ENCODE peak calls at places on chromosomes 5 and 9, in nine cellular contexts. One of them, this sample, is unnamed. For H3K4me1, the result is how much of the 10 kb centered on the place peaks cover.

GRCh38 chr5:95823738-95824609 is 1.4 kb upstream of the GLRX start:
- DNase-seq in A549: peak
- DNase-seq in tibial nerve: peak
- DNase-seq in body of pancreas: peak
- DNase-seq in Peyer's patch: peak
- DNase-seq in PC-9: peak
- DNase-seq in stomach: peak
- DNase-seq in fibroblast of lung: peak
- DNase-seq in GM23338: peak
- DNase-seq in this sample: peak

GRCh38 chr5:30991462-30991861 is 202.0 kb upstream of the CDH6 start:
- DNase-seq in Peyer's patch: no peak
- DNase-seq in PC-9: no peak
- DNase-seq in A549: no peak
- DNase-seq in stomach: no peak
- DNase-seq in GM23338: no peak
- DNase-seq in fibroblast of lung: no peak
- DNase-seq in body of pancreas: no peak
- DNase-seq in tibial nerve: no peak
- DNase-seq in this sample: no peak

GRCh38 chr5:54867310-54867944 is 118.0 kb downstream of the ESM1 start:
- DNase-seq in fibroblast of lung: peak
- DNase-seq in GM23338: peak
- DNase-seq in Peyer's patch: no peak
- DNase-seq in body of pancreas: no peak
- DNase-seq in stomach: no peak
- DNase-seq in PC-9: peak
- DNase-seq in A549: peak
- DNase-seq in tibial nerve: no peak
- DNase-seq in this sample: no peak

GRCh38 chr5:31232273-31232888 is 38.9 kb downstream of the CDH6 start:
- DNase-seq in GM23338: peak
- DNase-seq in PC-9: no peak
- DNase-seq in Peyer's patch: no peak
- DNase-seq in fibroblast of lung: peak
- DNase-seq in tibial nerve: no peak
- DNase-seq in A549: peak
- DNase-seq in stomach: no peak
- DNase-seq in body of pancreas: peak
- DNase-seq in this sample: no peak

GRCh38 chr9:79592736-79593493 is 21.1 kb downstream of the TLE4 start:
- DNase-seq in Peyer's patch: no peak
- DNase-seq in body of pancreas: no peak
- DNase-seq in tibial nerve: no peak
- DNase-seq in PC-9: no peak
- DNase-seq in fibroblast of lung: no peak
- DNase-seq in stomach: no peak
- DNase-seq in A549: no peak
- DNase-seq in GM23338: no peak
- DNase-seq in this sample: no peak

GRCh38 chr9:109349431-109349846 is 28.6 kb upstream of the EPB41L4B start:
- DNase-seq in Peyer's patch: no peak
- DNase-seq in A549: peak
- DNase-seq in fibroblast of lung: peak
- DNase-seq in stomach: no peak
- DNase-seq in tibial nerve: peak
- DNase-seq in body of pancreas: peak
- DNase-seq in PC-9: peak
- DNase-seq in GM23338: no peak
- DNase-seq in this sample: no peak

GRCh38 chr9:14314929-14315753 is 1.2 kb upstream of the NFIB start:
- DNase-seq in GM23338: peak
- DNase-seq in Peyer's patch: peak
- DNase-seq in A549: peak
- DNase-seq in stomach: peak
- DNase-seq in fibroblast of lung: peak
- DNase-seq in body of pancreas: peak
- DNase-seq in tibial nerve: peak
- DNase-seq in PC-9: peak
- DNase-seq in this sample: peak

GRCh38 chr5:79612667-79613190 is 488 bp downstream of the TENT2 start:
- DNase-seq in tibial nerve: no peak
- DNase-seq in GM23338: peak
- DNase-seq in body of pancreas: no peak
- DNase-seq in stomach: no peak
- DNase-seq in fibroblast of lung: no peak
- DNase-seq in PC-9: no peak
- DNase-seq in A549: no peak
- DNase-seq in Peyer's patch: no peak
- DNase-seq in this sample: no peak

GRCh38 chr5:91352831-91353695 is 30.1 kb downstream of the ARRDC3 start:
- DNase-seq in Peyer's patch: no peak
- DNase-seq in body of pancreas: no peak
- DNase-seq in GM23338: no peak
- DNase-seq in stomach: no peak
- DNase-seq in PC-9: no peak
- DNase-seq in fibroblast of lung: no peak
- DNase-seq in tibial nerve: no peak
- DNase-seq in A549: no peak
- DNase-seq in this sample: no peak

GRCh38 chr5:39876146-39876545 is 451.4 kb upstream of the DAB2 start:
- DNase-seq in tibial nerve: no peak
- DNase-seq in fibroblast of lung: no peak
- DNase-seq in Peyer's patch: no peak
- DNase-seq in stomach: no peak
- DNase-seq in A549: no peak
- DNase-seq in GM23338: no peak
- DNase-seq in PC-9: no peak
- DNase-seq in body of pancreas: no peak
- DNase-seq in this sample: no peak

GRCh38 chr5:142697846-142698245 is 12.0 kb upstream of the FGF1 start:
- DNase-seq in Peyer's patch: no peak
- DNase-seq in PC-9: no peak
- DNase-seq in fibroblast of lung: peak
- DNase-seq in GM23338: no peak
- DNase-seq in A549: no peak
- DNase-seq in tibial nerve: no peak
- DNase-seq in body of pancreas: peak
- DNase-seq in stomach: no peak
- DNase-seq in this sample: no peak

GRCh38 chr5:142697356-142697807 is 11.5 kb upstream of the FGF1 start:
- DNase-seq in fibroblast of lung: peak
- DNase-seq in A549: no peak
- DNase-seq in stomach: no peak
- DNase-seq in GM23338: no peak
- DNase-seq in tibial nerve: no peak
- DNase-seq in PC-9: no peak
- DNase-seq in body of pancreas: no peak
- DNase-seq in Peyer's patch: no peak
- DNase-seq in this sample: no peak

GRCh38 chr5:142699105-142699720 is 13.3 kb upstream of the FGF1 start:
- DNase-seq in Peyer's patch: peak
- DNase-seq in tibial nerve: peak
- DNase-seq in stomach: peak
- DNase-seq in body of pancreas: peak
- DNase-seq in A549: peak
- DNase-seq in fibroblast of lung: peak
- DNase-seq in PC-9: peak
- DNase-seq in GM23338: peak
- DNase-seq in this sample: peak

GRCh38 chr5:142696379-142696778 is 10.5 kb upstream of the FGF1 start:
- DNase-seq in body of pancreas: no peak
- DNase-seq in tibial nerve: no peak
- DNase-seq in GM23338: no peak
- DNase-seq in stomach: no peak
- DNase-seq in fibroblast of lung: no peak
- DNase-seq in PC-9: no peak
- DNase-seq in A549: no peak
- DNase-seq in Peyer's patch: no peak
- DNase-seq in this sample: no peak

DNA sequence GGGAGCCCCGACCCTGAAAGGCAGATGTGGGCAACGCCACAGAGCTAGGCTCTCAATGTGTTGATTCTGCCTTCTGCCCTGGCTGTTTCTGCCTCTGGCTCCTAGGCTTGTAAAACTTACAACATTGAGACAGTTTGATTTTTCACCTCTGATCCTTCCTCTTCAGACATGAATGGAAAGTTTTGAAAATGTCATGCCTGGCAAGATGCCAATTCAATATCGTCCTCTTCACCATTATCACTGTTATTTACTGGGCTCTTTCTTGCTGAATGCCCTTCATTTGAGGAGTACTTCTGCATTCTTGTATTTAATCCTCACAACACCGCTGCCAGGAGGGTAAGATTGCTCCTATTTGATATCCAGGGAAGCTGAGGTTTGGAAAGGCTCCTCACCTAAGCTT is 12.6 kb upstream of the FGF1 start:
- DNase-seq in PC-9: no peak
- DNase-seq in Peyer's patch: no peak
- DNase-seq in fibroblast of lung: no peak
- DNase-seq in GM23338: no peak
- DNase-seq in body of pancreas: no peak
- DNase-seq in A549: no peak
- DNase-seq in stomach: no peak
- DNase-seq in tibial nerve: no peak
- DNase-seq in this sample: no peak
- H3K27ac ChIP-seq in PC-9: no peak
- H3K27ac ChIP-seq in Peyer's patch: no peak
- H3K27ac ChIP-seq in fibroblast of lung: no peak
- H3K27ac ChIP-seq in GM23338: peak
- H3K27ac ChIP-seq in body of pancreas: no peak
- H3K27ac ChIP-seq in A549: no peak
- H3K27ac ChIP-seq in stomach: peak
- H3K27ac ChIP-seq in tibial nerve: peak
- H3K27ac ChIP-seq in this sample: peak

GRCh38 chr5:121793791-121794190 is 57.9 kb upstream of the FTMT start:
- DNase-seq in tibial nerve: no peak
- DNase-seq in A549: no peak
- DNase-seq in fibroblast of lung: no peak
- DNase-seq in stomach: no peak
- DNase-seq in body of pancreas: no peak
- DNase-seq in Peyer's patch: no peak
- DNase-seq in PC-9: no peak
- DNase-seq in GM23338: no peak
- DNase-seq in this sample: no peak
- TF ChIP-seq CTCF in tibial nerve: no peak
- TF ChIP-seq CTCF in A549: no peak
- TF ChIP-seq CTCF in fibroblast of lung: no peak
- TF ChIP-seq CTCF in stomach: no peak
- TF ChIP-seq CTCF in body of pancreas: no peak
- TF ChIP-seq CTCF in Peyer's patch: no peak
- TF ChIP-seq CTCF in PC-9: no peak
- TF ChIP-seq CTCF in GM23338: no peak
- TF ChIP-seq CTCF in this sample: no peak

DNA sequence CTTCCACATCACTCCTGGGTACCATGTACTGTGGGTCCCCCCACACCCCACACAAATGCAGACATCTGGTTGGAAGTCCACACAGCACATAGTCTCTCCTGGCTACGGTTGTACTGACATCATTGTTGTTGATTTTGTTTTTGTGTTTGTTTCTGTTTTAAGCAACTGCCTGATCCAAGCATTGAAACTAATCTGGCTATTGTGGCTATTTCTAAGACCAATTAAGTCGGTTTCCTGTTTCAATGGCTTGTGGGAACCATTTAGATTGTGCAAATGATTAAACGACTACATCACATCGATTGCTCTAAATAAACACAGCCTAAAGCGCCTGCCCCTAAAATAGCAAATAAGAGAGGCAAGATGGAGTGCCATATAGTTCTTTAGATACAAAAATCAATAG is 226.8 kb upstream of the IRX4 start:
- DNase-seq in tibial nerve: no peak
- DNase-seq in fibroblast of lung: no peak
- DNase-seq in Peyer's patch: no peak
- DNase-seq in PC-9: no peak
- DNase-seq in stomach: no peak
- DNase-seq in A549: no peak
- DNase-seq in GM23338: no peak
- DNase-seq in body of pancreas: no peak
- DNase-seq in this sample: no peak
- H3K4me1 ChIP-seq in tibial nerve: under half
- H3K4me1 ChIP-seq in fibroblast of lung: under half
- H3K4me1 ChIP-seq in Peyer's patch: under half
- H3K4me1 ChIP-seq in PC-9: under half
- H3K4me1 ChIP-seq in stomach: under half
- H3K4me1 ChIP-seq in A549: under half
- H3K4me1 ChIP-seq in GM23338: under half
- H3K4me1 ChIP-seq in body of pancreas: under half
- H3K4me1 ChIP-seq in this sample: under half

DNA sequence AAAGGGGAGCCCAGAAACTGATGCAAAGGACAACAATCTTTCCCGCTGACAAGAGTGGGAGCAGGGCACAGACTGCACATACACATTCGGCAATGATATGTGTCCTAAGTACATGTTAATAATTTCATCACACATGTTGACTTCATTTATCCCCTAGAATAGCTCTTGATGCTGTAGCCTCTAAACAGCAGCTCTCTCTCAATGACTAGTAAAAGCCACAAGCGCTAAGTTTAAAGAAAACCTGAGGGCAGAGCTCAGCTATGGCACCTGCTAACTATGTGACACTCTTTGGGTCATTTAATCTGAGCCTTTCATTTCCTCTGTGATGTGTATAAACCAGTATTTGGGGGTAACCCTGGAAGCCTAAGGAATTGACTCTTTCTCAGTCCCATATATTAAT is 140.6 kb upstream of the MOCS2 start:
- DNase-seq in PC-9: no peak
- DNase-seq in fibroblast of lung: no peak
- DNase-seq in body of pancreas: no peak
- DNase-seq in Peyer's patch: no peak
- DNase-seq in GM23338: no peak
- DNase-seq in A549: no peak
- DNase-seq in stomach: no peak
- DNase-seq in tibial nerve: no peak
- DNase-seq in this sample: no peak
- H3K27ac ChIP-seq in PC-9: peak
- H3K27ac ChIP-seq in fibroblast of lung: peak
- H3K27ac ChIP-seq in body of pancreas: no peak
- H3K27ac ChIP-seq in Peyer's patch: no peak
- H3K27ac ChIP-seq in GM23338: no peak
- H3K27ac ChIP-seq in A549: peak
- H3K27ac ChIP-seq in stomach: no peak
- H3K27ac ChIP-seq in tibial nerve: no peak
- H3K27ac ChIP-seq in this sample: no peak

This sample was measured in lower lobe of right lung.